ENCODE peak calls at places on chromosomes 1 and 21, in five cellular contexts. N is stomach, K is transverse colon, X is SJSA1, V is bronchial epithelial cell. Z is an unnamed sample. For H3K36me3, the result is how much of the 10 kb centered on the place peaks cover.

GRCh38 chr1:227945891-227946623 is 1.7 kb downstream of the WNT9A start:
- DNase-seq in V (peak), N (peak), X (peak), K (peak), Z (no peak)

GRCh38 chr1:214154596-214155261 is 126.2 kb upstream of the SMYD2 start:
- DNase-seq in X (no peak), K (no peak), V (no peak), N (no peak), Z (no peak)

GRCh38 chr21:43193651-43194302 is 25.0 kb downstream of the CRYAA start:
- DNase-seq in N (no peak), X (peak), V (peak), K (no peak), Z (peak)

GRCh38 chr1:197429372-197429771 is 161.3 kb downstream of the CRB1 start:
- DNase-seq in N (no peak), X (no peak), V (no peak), K (no peak), Z (no peak)

GRCh38 chr21:41360072-41360821 is 1.6 kb upstream of the MX2 start:
- DNase-seq in V (peak), N (peak), K (peak), X (no peak), Z (peak)

GRCh38 chr1:155277896-155278688 is 829 bp downstream of the HCN3 start:
- DNase-seq in K (peak), X (no peak), N (peak), V (peak), Z (peak)

GRCh38 chr1:80358141-80358540 is 1351.6 kb upstream of the ADGRL4 start:
- DNase-seq in V (no peak), X (no peak), N (no peak), K (no peak), Z (no peak)

GRCh38 chr1:89104687-89105086 is 21.2 kb downstream of the GBP2 start:
- DNase-seq in K (no peak), V (no peak), N (no peak), X (no peak), Z (no peak)

GRCh38 chr1:210464519-210465039 is 135.9 kb downstream of the HHAT start:
- DNase-seq in K (no peak), X (no peak), V (peak), N (peak), Z (no peak)

GRCh38 chr1:183780757-183781156 is 24.2 kb upstream of the RGL1 start:
- DNase-seq in X (no peak), N (no peak), V (no peak), K (no peak), Z (no peak)

GRCh38 chr21:36180963-36181362 is 24.3 kb downstream of the DOP1B start:
- DNase-seq in V (no peak), N (no peak), K (no peak), X (no peak), Z (no peak)

GRCh38 chr1:206579747-206580437 is 32.4 kb downstream of the EIF2D start:
- DNase-seq in V (no peak), K (peak), N (peak), X (no peak), Z (peak)

GRCh38 chr1:115877511-115877910 is 36.6 kb upstream of the NHLH2 start:
- DNase-seq in V (peak), K (no peak), X (no peak), N (no peak), Z (no peak)

GRCh38 chr1:174791863-174792262 is 207.9 kb upstream of the CACYBP start:
- DNase-seq in V (no peak), N (no peak), K (no peak), X (no peak), Z (peak)

GRCh38 chr1:28518000-28518744 is 12.3 kb downstream of the RCC1 start:
- DNase-seq in V (peak), N (peak), X (peak), K (peak), Z (peak)

GRCh38 chr1:160438320-160438918 is 38.1 kb downstream of the VANGL2 start:
- DNase-seq in N (no peak), K (no peak), X (no peak), V (no peak), Z (peak)

GRCh38 chr1:209630383-209631219 is 21.6 kb downstream of the LAMB3 start:
- DNase-seq in V (no peak), K (no peak), X (no peak), N (no peak), Z (no peak)

GRCh38 chr1:32205401-32206370 is at the start of gene IQCC:
- DNase-seq in K (peak), X (peak), N (peak), V (peak), Z (peak)

GRCh38 chr1:223716302-223716862 is 4.0 kb downstream of the CAPN2 start:
- DNase-seq in K (peak), N (no peak), X (no peak), V (no peak), Z (no peak)

GRCh38 chr1:223715710-223716103 is 3.4 kb downstream of the CAPN2 start:
- DNase-seq in K (no peak), X (no peak), N (no peak), V (no peak), Z (no peak)

GRCh38 chr1:223718850-223719249 is 6.5 kb downstream of the CAPN2 start:
- DNase-seq in X (no peak), V (peak), N (no peak), K (no peak), Z (no peak)

GRCh38 chr1:223717123-223717522 is 4.8 kb downstream of the CAPN2 start:
- DNase-seq in V (no peak), X (no peak), K (no peak), N (no peak), Z (no peak)

DNA sequence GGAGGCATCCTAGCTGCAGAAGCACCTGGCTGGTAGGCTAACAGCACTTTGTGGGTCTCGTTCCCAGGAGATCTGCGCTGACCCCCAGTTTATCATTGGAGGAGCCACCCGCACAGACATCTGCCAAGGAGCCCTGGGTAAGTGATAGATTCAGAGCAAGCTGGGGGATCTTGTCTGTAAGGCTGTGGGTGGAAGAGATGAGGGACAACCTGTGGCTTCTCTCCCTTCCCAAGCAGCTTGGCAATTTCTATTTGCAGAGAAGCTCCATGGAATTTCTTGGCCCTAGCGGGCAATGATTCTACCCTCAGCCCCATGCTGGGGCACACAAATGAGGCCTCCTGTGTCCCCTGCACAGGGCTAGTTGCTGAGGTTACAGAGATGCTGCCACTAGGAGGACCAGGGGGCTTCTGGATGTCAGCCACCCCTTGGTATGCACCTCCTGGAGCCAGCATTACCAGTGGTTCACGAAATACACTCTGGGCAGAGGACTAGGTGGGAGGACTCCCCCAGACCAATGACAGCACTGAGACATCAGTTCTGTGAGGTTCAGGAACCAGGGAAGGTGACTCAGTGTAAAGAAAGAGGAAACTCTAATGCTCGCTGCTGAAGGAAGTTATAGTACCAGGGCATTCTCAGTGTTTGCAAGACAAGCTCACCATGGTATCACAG is 5.5 kb downstream of the CAPN2 start:
- DNase-seq in N (no peak), X (no peak), V (peak), K (no peak), Z (no peak)
- H3K36me3 ChIP-seq in N (half or more), X (half or more), V (under half), K (under half), Z (under half)

GRCh38 chr1:36307601-36308330 is 1.6 kb downstream of the SH3D21 start:
- DNase-seq in X (no peak), N (no peak), K (no peak), V (no peak), Z (no peak)
- H3K36me3 ChIP-seq in X (under half), N (under half), K (under half), V (under half), Z (under half)

GRCh38 chr1:26733392-26733791 is 37.6 kb downstream of the ARID1A start:
- DNase-seq in X (no peak), N (no peak), V (no peak), K (no peak), Z (no peak)
- H3K36me3 ChIP-seq in X (half or more), N (half or more), V (under half), K (half or more), Z (half or more)

GRCh38 chr1:1401457-1402010 is 2.4 kb upstream of the CCNL2 start:
- DNase-seq in X (no peak), V (no peak), K (no peak), N (no peak), Z (no peak)
- H3K36me3 ChIP-seq in X (half or more), V (under half), K (under half), N (half or more), Z (half or more)

DNA sequence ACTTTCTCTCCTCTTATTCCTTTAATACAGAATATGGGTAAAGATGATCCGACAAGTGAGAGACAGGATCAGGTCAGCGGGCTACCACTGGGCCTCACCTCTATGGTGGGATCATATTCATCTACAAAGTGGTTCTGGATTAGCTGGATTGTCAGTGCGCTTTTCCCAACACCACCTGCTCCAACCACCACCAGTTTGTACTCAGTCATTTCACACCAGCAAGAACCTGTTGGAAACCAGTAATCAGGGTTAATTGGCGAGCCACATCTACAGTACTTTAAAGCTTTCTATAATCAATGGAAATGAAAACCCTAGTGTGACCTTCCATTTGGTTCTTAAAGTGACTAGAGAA is 643 bp downstream of the NRAS start:
- DNase-seq in K (no peak), V (peak), N (no peak), X (no peak), Z (no peak)
- H3K36me3 ChIP-seq in K (under half), V (under half), N (half or more), X (half or more), Z (half or more)

DNA sequence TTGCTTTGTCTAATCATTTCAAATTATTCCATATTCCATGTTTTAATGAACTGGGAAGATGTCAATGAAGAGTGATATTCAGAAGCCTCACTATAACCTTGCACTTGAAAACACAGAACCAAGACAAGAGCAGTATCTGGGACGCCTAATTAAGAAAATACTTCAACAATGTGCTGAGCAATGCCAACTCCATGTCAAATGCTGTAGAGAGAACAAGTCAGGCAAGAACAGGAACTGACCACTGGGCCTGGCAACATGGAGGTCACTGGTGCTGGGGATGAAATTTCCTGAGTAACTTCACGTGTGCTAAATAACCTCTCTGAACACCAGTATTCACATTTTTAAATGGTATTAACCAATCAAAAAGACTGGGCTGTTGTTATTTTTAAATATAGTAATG is 22.8 kb downstream of the HEATR1 start:
- DNase-seq in N (no peak), V (no peak), K (no peak), X (no peak), Z (no peak)
- H3K36me3 ChIP-seq in N (half or more), V (under half), K (half or more), X (half or more), Z (half or more)

DNA sequence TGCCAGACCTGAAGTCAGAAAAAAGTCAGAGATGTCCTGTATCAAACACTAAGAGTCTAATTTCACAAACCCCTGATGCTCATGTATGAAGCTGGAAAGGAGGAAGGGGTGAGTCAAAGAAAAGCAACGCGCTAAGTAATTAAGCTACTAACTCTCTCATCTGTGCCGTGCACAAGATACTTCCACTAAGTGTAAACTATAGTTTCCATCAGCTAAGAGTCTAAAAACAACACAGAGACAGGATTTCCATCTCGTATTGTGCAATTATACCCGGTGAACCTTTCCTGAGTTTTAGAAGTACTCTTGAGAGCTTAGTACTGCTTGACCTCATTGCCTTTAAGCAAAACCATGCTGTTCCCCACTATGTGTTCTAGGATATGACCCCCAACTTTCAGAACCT is 19.0 kb downstream of the DNALI1 start:
- DNase-seq in K (no peak), N (no peak), V (no peak), X (no peak), Z (no peak)
- H3K36me3 ChIP-seq in K (half or more), N (half or more), V (under half), X (half or more), Z (half or more)